ENCODE peak calls at places on chromosomes 11 and 22, in seven cellular contexts. One of them, this sample, is unnamed.

GRCh38 chr11:119638851-119639250 is 90.1 kb downstream of the NECTIN1 start:
- DNase-seq in HEK293T: no peak
- DNase-seq in DMS153: no peak
- DNase-seq in left ventricle myocardium inferior: no peak
- DNase-seq in fibroblast of the conjunctiva: no peak
- DNase-seq in WERI-Rb-1: no peak
- DNase-seq in fibroblast of pulmonary artery: no peak
- DNase-seq in this sample: no peak

GRCh38 chr11:125679837-125680236 is 810 bp downstream of the ACRV1 start:
- DNase-seq in HEK293T: no peak
- DNase-seq in DMS153: no peak
- DNase-seq in left ventricle myocardium inferior: no peak
- DNase-seq in fibroblast of the conjunctiva: no peak
- DNase-seq in WERI-Rb-1: no peak
- DNase-seq in fibroblast of pulmonary artery: no peak
- DNase-seq in this sample: no peak

GRCh38 chr11:116576523-116576922 is 196.3 kb downstream of the BUD13 start:
- DNase-seq in HEK293T: no peak
- DNase-seq in DMS153: no peak
- DNase-seq in left ventricle myocardium inferior: no peak
- DNase-seq in fibroblast of the conjunctiva: no peak
- DNase-seq in WERI-Rb-1: no peak
- DNase-seq in fibroblast of pulmonary artery: no peak
- DNase-seq in this sample: no peak

GRCh38 chr11:2750601-2751522 is 51.1 kb upstream of the KCNQ1OT1 start:
- DNase-seq in HEK293T: peak
- DNase-seq in DMS153: no peak
- DNase-seq in left ventricle myocardium inferior: peak
- DNase-seq in fibroblast of the conjunctiva: no peak
- DNase-seq in WERI-Rb-1: peak
- DNase-seq in fibroblast of pulmonary artery: no peak
- DNase-seq in this sample: no peak

GRCh38 chr11:26618441-26618840 is 46.4 kb upstream of the MUC15 start:
- DNase-seq in HEK293T: no peak
- DNase-seq in DMS153: no peak
- DNase-seq in left ventricle myocardium inferior: no peak
- DNase-seq in fibroblast of the conjunctiva: no peak
- DNase-seq in WERI-Rb-1: no peak
- DNase-seq in fibroblast of pulmonary artery: no peak
- DNase-seq in this sample: no peak

GRCh38 chr11:45432100-45432499 is 146.0 kb upstream of the SYT13 start:
- DNase-seq in HEK293T: no peak
- DNase-seq in DMS153: no peak
- DNase-seq in left ventricle myocardium inferior: no peak
- DNase-seq in fibroblast of the conjunctiva: no peak
- DNase-seq in WERI-Rb-1: no peak
- DNase-seq in fibroblast of pulmonary artery: no peak
- DNase-seq in this sample: no peak

GRCh38 chr11:66015936-66016792 is 4.4 kb downstream of the CST6 start:
- DNase-seq in HEK293T: no peak
- DNase-seq in DMS153: no peak
- DNase-seq in left ventricle myocardium inferior: no peak
- DNase-seq in fibroblast of the conjunctiva: no peak
- DNase-seq in WERI-Rb-1: no peak
- DNase-seq in fibroblast of pulmonary artery: no peak
- DNase-seq in this sample: no peak

GRCh38 chr11:73999581-74000306 is 9.1 kb downstream of the UCP3 start:
- DNase-seq in HEK293T: no peak
- DNase-seq in DMS153: no peak
- DNase-seq in left ventricle myocardium inferior: no peak
- DNase-seq in fibroblast of the conjunctiva: no peak
- DNase-seq in WERI-Rb-1: no peak
- DNase-seq in fibroblast of pulmonary artery: no peak
- DNase-seq in this sample: no peak

GRCh38 chr11:96169250-96169649 is 173.7 kb downstream of the MAML2 start:
- DNase-seq in HEK293T: no peak
- DNase-seq in DMS153: no peak
- DNase-seq in left ventricle myocardium inferior: no peak
- DNase-seq in fibroblast of the conjunctiva: no peak
- DNase-seq in WERI-Rb-1: no peak
- DNase-seq in fibroblast of pulmonary artery: no peak
- DNase-seq in this sample: no peak

GRCh38 chr11:34823639-34824038 is 92.5 kb downstream of the APIP start:
- DNase-seq in HEK293T: no peak
- DNase-seq in DMS153: no peak
- DNase-seq in left ventricle myocardium inferior: no peak
- DNase-seq in fibroblast of the conjunctiva: no peak
- DNase-seq in WERI-Rb-1: no peak
- DNase-seq in fibroblast of pulmonary artery: no peak
- DNase-seq in this sample: no peak

GRCh38 chr22:26556904-26557303 is 33.0 kb downstream of the TPST2 start:
- DNase-seq in HEK293T: no peak
- DNase-seq in DMS153: no peak
- DNase-seq in left ventricle myocardium inferior: no peak
- DNase-seq in fibroblast of the conjunctiva: no peak
- DNase-seq in WERI-Rb-1: no peak
- DNase-seq in fibroblast of pulmonary artery: no peak
- DNase-seq in this sample: no peak

GRCh38 chr11:61777234-61778090 is 14.9 kb downstream of the TMEM258 start:
- DNase-seq in HEK293T: no peak
- DNase-seq in DMS153: no peak
- DNase-seq in left ventricle myocardium inferior: peak
- DNase-seq in fibroblast of the conjunctiva: no peak
- DNase-seq in WERI-Rb-1: no peak
- DNase-seq in fibroblast of pulmonary artery: no peak
- DNase-seq in this sample: no peak

GRCh38 chr11:133118563-133119303 is 413.6 kb downstream of the OPCML start:
- DNase-seq in HEK293T: no peak
- DNase-seq in DMS153: no peak
- DNase-seq in left ventricle myocardium inferior: peak
- DNase-seq in fibroblast of the conjunctiva: no peak
- DNase-seq in WERI-Rb-1: no peak
- DNase-seq in fibroblast of pulmonary artery: no peak
- DNase-seq in this sample: no peak

GRCh38 chr11:63536669-63537292 is at the start of gene PLAAT4:
- DNase-seq in HEK293T: no peak
- DNase-seq in DMS153: no peak
- DNase-seq in left ventricle myocardium inferior: peak
- DNase-seq in fibroblast of the conjunctiva: peak
- DNase-seq in WERI-Rb-1: no peak
- DNase-seq in fibroblast of pulmonary artery: peak
- DNase-seq in this sample: no peak

GRCh38 chr11:57763568-57763967 is 2.0 kb downstream of the CTNND1 start:
- DNase-seq in HEK293T: peak
- DNase-seq in DMS153: no peak
- DNase-seq in left ventricle myocardium inferior: no peak
- DNase-seq in fibroblast of the conjunctiva: no peak
- DNase-seq in WERI-Rb-1: no peak
- DNase-seq in fibroblast of pulmonary artery: peak
- DNase-seq in this sample: no peak

GRCh38 chr11:20031155-20032001 is 128.9 kb downstream of the DBX1 start:
- DNase-seq in HEK293T: no peak
- DNase-seq in DMS153: no peak
- DNase-seq in left ventricle myocardium inferior: no peak
- DNase-seq in fibroblast of the conjunctiva: no peak
- DNase-seq in WERI-Rb-1: no peak
- DNase-seq in fibroblast of pulmonary artery: peak
- DNase-seq in this sample: peak

GRCh38 chr11:29782447-29782846 is 234.4 kb downstream of the KCNA4 start:
- DNase-seq in HEK293T: no peak
- DNase-seq in DMS153: no peak
- DNase-seq in left ventricle myocardium inferior: no peak
- DNase-seq in fibroblast of the conjunctiva: no peak
- DNase-seq in WERI-Rb-1: no peak
- DNase-seq in fibroblast of pulmonary artery: peak
- DNase-seq in this sample: no peak

GRCh38 chr22:39318507-39319283 is 728 bp downstream of the RPL3 start:
- DNase-seq in HEK293T: no peak
- DNase-seq in DMS153: no peak
- DNase-seq in left ventricle myocardium inferior: no peak
- DNase-seq in fibroblast of the conjunctiva: no peak
- DNase-seq in WERI-Rb-1: no peak
- DNase-seq in fibroblast of pulmonary artery: no peak
- DNase-seq in this sample: no peak

GRCh38 chr11:10784229-10785145 is 24.2 kb downstream of the EIF4G2 start:
- DNase-seq in HEK293T: no peak
- DNase-seq in DMS153: peak
- DNase-seq in left ventricle myocardium inferior: peak
- DNase-seq in fibroblast of the conjunctiva: no peak
- DNase-seq in WERI-Rb-1: no peak
- DNase-seq in fibroblast of pulmonary artery: peak
- DNase-seq in this sample: no peak

GRCh38 chr22:44691796-44692661 is 10.0 kb upstream of the PRR5 start:
- DNase-seq in HEK293T: no peak
- DNase-seq in DMS153: peak
- DNase-seq in left ventricle myocardium inferior: no peak
- DNase-seq in fibroblast of the conjunctiva: no peak
- DNase-seq in WERI-Rb-1: no peak
- DNase-seq in fibroblast of pulmonary artery: no peak
- DNase-seq in this sample: no peak

GRCh38 chr22:50713571-50714056 is 24.4 kb upstream of the ACR start:
- DNase-seq in HEK293T: no peak
- DNase-seq in DMS153: no peak
- DNase-seq in left ventricle myocardium inferior: peak
- DNase-seq in fibroblast of the conjunctiva: no peak
- DNase-seq in WERI-Rb-1: no peak
- DNase-seq in fibroblast of pulmonary artery: no peak
- DNase-seq in this sample: no peak

GRCh38 chr11:42631223-42631843 is 680.5 kb upstream of the API5 start:
- DNase-seq in HEK293T: no peak
- DNase-seq in DMS153: peak
- DNase-seq in left ventricle myocardium inferior: no peak
- DNase-seq in fibroblast of the conjunctiva: no peak
- DNase-seq in WERI-Rb-1: peak
- DNase-seq in fibroblast of pulmonary artery: peak
- DNase-seq in this sample: no peak

This sample was measured in skeletal muscle cell.